ENCODE peak calls at places on chromosomes 2 and 18, in nine cellular contexts. M is ovary, B is A549, P is transverse colon, D is sigmoid colon, R is stomach, J is suprapubic skin, S is H1, E is K562. I is an unnamed sample.

GRCh38 chr18:36152781-36153180 is 23.1 kb downstream of the ELP2 start:
- DNase-seq in M (no peak), B (no peak), P (no peak), D (no peak), R (no peak), J (no peak), S (no peak), E (no peak), I (no peak)

GRCh38 chr2:170822885-170823799 is 6.5 kb downstream of the GAD1 start:
- DNase-seq in M (no peak), B (no peak), P (no peak), D (no peak), R (no peak), J (no peak), S (no peak), E (peak; percentile 60), I (no peak)

GRCh38 chr2:216179015-216179414 is 69.9 kb downstream of the XRCC5 start:
- DNase-seq in M (no peak), B (no peak), P (no peak), D (no peak), R (no peak), J (no peak), S (no peak), E (no peak), I (no peak)

GRCh38 chr2:116223912-116224311 is 1590.6 kb upstream of the DDX18 start:
- DNase-seq in M (no peak), B (no peak), P (no peak), D (no peak), R (no peak), J (no peak), S (no peak), E (no peak), I (no peak)

GRCh38 chr18:72869786-72870185 is 2.0 kb upstream of the NETO1 start:
- DNase-seq in M (no peak), B (no peak), P (no peak), D (no peak), R (no peak), J (no peak), S (no peak), E (no peak), I (no peak)

GRCh38 chr2:201129044-201129505 is 13.1 kb downstream of the CFLAR start:
- DNase-seq in M (no peak), B (peak; percentile 71), P (peak; percentile 70), D (no peak), R (peak; percentile 59), J (no peak), S (no peak), E (no peak), I (no peak)

GRCh38 chr18:40313030-40313642 is 1641.9 kb upstream of the PIK3C3 start:
- DNase-seq in M (no peak), B (no peak), P (no peak), D (no peak), R (no peak), J (no peak), S (no peak), E (no peak), I (no peak)

GRCh38 chr2:149049142-149049541 is 10.6 kb downstream of the LYPD6B start:
- DNase-seq in M (no peak), B (no peak), P (no peak), D (no peak), R (no peak), J (no peak), S (no peak), E (no peak), I (no peak)

DNA sequence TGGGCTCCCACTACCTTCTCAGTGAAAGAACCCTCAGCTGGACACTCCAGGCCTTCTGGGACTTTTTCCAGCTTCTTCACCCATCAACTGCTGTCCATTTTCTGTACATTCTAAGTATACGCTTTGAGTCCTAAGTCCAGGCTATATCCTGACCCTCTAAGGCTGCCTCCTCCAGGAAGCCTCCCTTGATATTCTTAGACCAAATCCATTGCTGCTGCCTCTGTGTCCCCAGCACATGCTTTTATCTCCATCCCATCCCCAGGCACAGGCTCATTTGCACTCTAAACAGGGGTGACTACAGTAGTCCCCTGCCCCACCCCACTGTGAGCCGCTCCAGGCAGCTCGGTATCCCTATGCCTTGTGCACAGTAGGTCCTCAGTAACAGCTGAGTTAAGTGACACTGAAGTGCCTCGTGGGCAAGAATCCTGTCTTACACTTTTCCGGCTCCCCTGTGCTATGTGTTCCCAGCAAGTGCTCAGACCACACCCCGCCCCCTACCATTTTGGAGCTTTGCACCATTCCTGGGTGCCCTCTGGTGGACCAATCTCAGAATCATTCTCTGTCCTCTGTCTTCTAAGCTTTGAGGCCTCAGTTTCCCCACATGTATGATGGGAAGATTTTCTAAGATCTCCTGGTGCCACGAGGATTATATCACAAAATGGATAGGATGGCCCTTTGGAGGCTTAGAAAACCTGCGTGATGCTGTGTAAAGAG is 34.9 kb downstream of the EMX1 start:
- DNase-seq in M (no peak), B (no peak), P (no peak), D (no peak), R (no peak), J (no peak), S (no peak), E (peak; percentile 43), I (no peak)
- TF ChIP-seq EP300 in M (no peak), B (no peak), P (no peak), D (no peak), R (no peak), J (no peak), S (no peak), E (no peak), I (no peak)

GRCh38 chr18:66640431-66640830 is 36.5 kb upstream of the CDH19 start:
- DNase-seq in M (no peak), B (peak; percentile 14), P (peak; percentile 17), D (peak; percentile 57), R (peak; percentile 28), J (no peak), S (no peak), E (no peak), I (peak; percentile 35)

GRCh38 chr18:66646622-66647021 is 42.7 kb upstream of the CDH19 start:
- DNase-seq in M (no peak), B (no peak), P (no peak), D (no peak), R (no peak), J (no peak), S (no peak), E (no peak), I (no peak)

DNA sequence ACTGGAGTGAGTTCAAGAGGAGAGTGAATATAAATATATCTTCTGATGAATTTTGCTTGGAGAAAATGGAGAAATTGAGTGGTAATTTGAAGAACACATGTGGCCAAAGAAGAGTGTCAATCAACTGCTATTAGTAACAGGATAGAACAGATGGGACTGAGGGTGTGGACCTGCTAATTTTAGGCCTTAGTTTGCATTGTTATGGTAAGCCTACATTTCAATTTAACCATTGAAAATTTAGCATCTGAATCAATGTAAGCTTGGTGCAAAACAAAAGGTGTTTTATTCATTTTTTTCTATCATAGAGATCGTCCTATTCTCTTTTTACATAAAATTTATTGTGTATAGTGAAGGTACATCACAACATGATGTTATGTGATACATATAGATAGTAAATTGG is 42.1 kb upstream of the CDH19 start:
- DNase-seq in M (no peak), B (no peak), P (no peak), D (no peak), R (no peak), J (no peak), S (no peak), E (no peak), I (no peak)
- TF ChIP-seq CTCF in M (no peak), B (no peak), P (no peak), D (no peak), R (no peak), J (no peak), S (no peak), E (no peak), I (no peak)

GRCh38 chr2:227534714-227535113 is 62.8 kb downstream of the AGFG1 start:
- DNase-seq in M (no peak), B (no peak), P (no peak), D (no peak), R (no peak), J (no peak), S (no peak), E (no peak), I (no peak)

GRCh38 chr2:227524665-227525064 is 52.7 kb downstream of the AGFG1 start:
- DNase-seq in M (no peak), B (no peak), P (no peak), D (no peak), R (no peak), J (no peak), S (no peak), E (no peak), I (no peak)

GRCh38 chr2:227528803-227529202 is 56.8 kb downstream of the AGFG1 start:
- DNase-seq in M (no peak), B (no peak), P (no peak), D (no peak), R (no peak), J (no peak), S (no peak), E (no peak), I (no peak)

GRCh38 chr2:227529871-227530270 is 57.9 kb downstream of the AGFG1 start:
- DNase-seq in M (no peak), B (no peak), P (no peak), D (no peak), R (no peak), J (no peak), S (no peak), E (no peak), I (no peak)
- TF ChIP-seq EP300 in M (no peak), B (no peak), P (no peak), D (no peak), R (no peak), J (no peak), S (no peak), E (no peak), I (no peak)

GRCh38 chr18:6601241-6601640 is 128.3 kb upstream of the ARHGAP28 start:
- DNase-seq in M (no peak), B (no peak), P (no peak), D (no peak), R (no peak), J (no peak), S (no peak), E (no peak), I (no peak)
- TF ChIP-seq CTCF in M (no peak), B (no peak), P (no peak), D (no peak), R (no peak), J (no peak), S (no peak), E (no peak), I (no peak)

GRCh38 chr2:241974851-241975592 is 105.5 kb downstream of the RTP5 start:
- DNase-seq in M (no peak), B (no peak), P (no peak), D (no peak), R (no peak), J (peak; percentile 50), S (no peak), E (no peak), I (no peak)
- TF ChIP-seq EP300 in M (no peak), B (no peak), P (no peak), D (no peak), R (no peak), J (no peak), S (no peak), E (no peak), I (no peak)

GRCh38 chr2:224060783-224061482 is 21.8 kb upstream of the SERPINE2 start:
- DNase-seq in M (no peak), B (no peak), P (no peak), D (no peak), R (no peak), J (no peak), S (no peak), E (no peak), I (no peak)
- TF ChIP-seq CTCF in M (no peak), B (no peak), P (no peak), D (no peak), R (no peak), J (no peak), S (no peak), E (no peak), I (no peak)

GRCh38 chr18:33844232-33844631 is 266.2 kb downstream of the ASXL3 start:
- DNase-seq in M (no peak), B (no peak), P (no peak), D (no peak), R (no peak), J (no peak), S (no peak), E (no peak), I (no peak)
- TF ChIP-seq EP300 in M (no peak), B (no peak), P (no peak), D (no peak), R (no peak), J (no peak), S (no peak), E (no peak), I (no peak)